ENCODE peak calls at places on chromosome 16, in nine cellular contexts. X is pulmonary artery endothelial cell; L is lower lobe of right lung; O is OCI-LY7; C is RCC 7860; N is transverse colon; R is GF-D8; K is mucosa of gallbladder; V is stimulated activated CD4-positive, alpha-beta T cell treated with anti-CD3 and anti-CD28 coated beads, Interleukin-1b, Interleukin-23, amount 100 ng/mL, for 1 hour. F is an unnamed sample.

GRCh38 chr16:8167436-8167835 is 422.9 kb downstream of the TMEM114 start:
- DNase-seq in X (no peak), L (no peak), O (no peak), C (no peak), N (no peak), R (no peak), K (no peak), V (no peak), F (peak)

GRCh38 chr16:28107232-28107631 is 43.7 kb upstream of the GSG1L start:
- DNase-seq in X (no peak), L (no peak), O (no peak), C (no peak), N (no peak), R (no peak), K (no peak), V (no peak), F (no peak)

GRCh38 chr16:20814761-20815160 is 8.4 kb downstream of the REXO5 start:
- DNase-seq in X (peak), L (no peak), O (no peak), C (no peak), N (no peak), R (no peak), K (no peak), V (no peak), F (no peak)

GRCh38 chr16:30786936-30787612 is at the start of gene ZNF629:
- DNase-seq in X (no peak), L (peak), O (peak), C (peak), N (peak), R (peak), K (peak), V (no peak), F (peak)

GRCh38 chr16:77963185-77964044 is 58.9 kb upstream of the CLEC3A start:
- DNase-seq in X (no peak), L (no peak), O (no peak), C (no peak), N (no peak), R (no peak), K (no peak), V (no peak), F (no peak)

GRCh38 chr16:55900616-55901393 is 25.6 kb upstream of the CES5A start:
- DNase-seq in X (no peak), L (no peak), O (no peak), C (no peak), N (no peak), R (no peak), K (no peak), V (no peak), F (no peak)

GRCh38 chr16:11291021-11291716 is 10.0 kb upstream of the PRM1 start:
- DNase-seq in X (no peak), L (no peak), O (no peak), C (no peak), N (no peak), R (no peak), K (no peak), V (no peak), F (peak)

GRCh38 chr16:73268311-73268997 is 220.5 kb upstream of the ZFHX3 start:
- DNase-seq in X (no peak), L (no peak), O (no peak), C (no peak), N (no peak), R (no peak), K (no peak), V (no peak), F (no peak)

F was measured in thyroid gland.